ENCODE peak calls at places on chromosome 5, in eight cellular contexts. B is A549, Y is stomach, I is HepG2, Q is tibial nerve, V is ovary, W is K562, N is suprapubic skin. X is an unnamed sample.

GRCh38 chr5:56625577-56625976 is 189.8 kb upstream of the MAP3K1 start:
- DNase-seq in V (no peak), B (no peak), W (no peak), I (no peak), Y (no peak), Q (no peak), N (no peak), X (no peak)

GRCh38 chr5:91642592-91642991 is 259.5 kb upstream of the ARRDC3 start:
- DNase-seq in Q (no peak), Y (no peak), N (no peak), V (no peak), W (no peak), I (no peak), B (no peak), X (no peak)

GRCh38 chr5:34487202-34487879 is 168.8 kb upstream of the RAI14 start:
- DNase-seq in Y (peak), B (no peak), Q (no peak), I (peak), W (no peak), N (no peak), V (no peak), X (no peak)

GRCh38 chr5:96079075-96079474 is 117.4 kb upstream of the ELL2 start:
- DNase-seq in I (peak), N (no peak), V (no peak), Q (no peak), B (peak), W (no peak), Y (no peak), X (no peak)

GRCh38 chr5:65817936-65818335 is 95.9 kb downstream of the NLN start:
- DNase-seq in W (no peak), Q (no peak), I (no peak), V (no peak), B (no peak), N (no peak), Y (no peak), X (no peak)

GRCh38 chr5:61450170-61450815 is 118.2 kb downstream of the ZSWIM6 start:
- DNase-seq in Y (no peak), V (no peak), W (no peak), B (peak), I (no peak), Q (no peak), N (no peak), X (no peak)

GRCh38 chr5:91182763-91183162 is 200.4 kb downstream of the ARRDC3 start:
- DNase-seq in Y (no peak), N (no peak), W (no peak), I (no peak), B (no peak), Q (peak), V (no peak), X (no peak)

GRCh38 chr5:88551724-88552345 is 283.2 kb upstream of the TMEM161B start:
- DNase-seq in Q (no peak), V (no peak), Y (no peak), N (no peak), I (no peak), W (no peak), B (no peak), X (no peak)

GRCh38 chr5:177472460-177473441 is 683 bp downstream of the DBN1 start:
- DNase-seq in B (no peak), N (no peak), Q (no peak), V (peak), Y (peak), W (peak), I (peak), X (no peak)

GRCh38 chr5:181223041-181223728 is at the start of gene TRIM41:
- DNase-seq in N (peak), B (peak), V (peak), I (peak), Q (peak), Y (peak), W (peak), X (peak)

GRCh38 chr5:55634204-55634785 is 77.8 kb downstream of the SLC38A9 start:
- DNase-seq in I (no peak), Y (no peak), W (no peak), Q (no peak), B (no peak), V (no peak), N (no peak), X (no peak)

GRCh38 chr5:173291722-173292658 is 36.2 kb downstream of the STC2 start:
- DNase-seq in N (no peak), Q (no peak), B (no peak), Y (no peak), W (no peak), I (no peak), V (no peak), X (no peak)

GRCh38 chr5:118233601-118234000 is 754.7 kb downstream of the DTWD2 start:
- DNase-seq in Q (no peak), N (no peak), Y (no peak), W (no peak), V (no peak), B (no peak), I (no peak), X (no peak)

GRCh38 chr5:115379622-115380344 is 83.3 kb upstream of the CCDC112 start:
- DNase-seq in V (no peak), W (no peak), Y (peak), B (no peak), I (no peak), N (no peak), Q (no peak), X (peak)

GRCh38 chr5:136374003-136374402 is 8.7 kb upstream of the TRPC7 start:
- DNase-seq in V (no peak), I (peak), W (no peak), Q (no peak), Y (no peak), B (no peak), N (no peak), X (no peak)

GRCh38 chr5:61948151-61948550 is 357.9 kb upstream of the KIF2A start:
- DNase-seq in W (no peak), N (no peak), Q (no peak), I (no peak), B (no peak), V (no peak), Y (no peak), X (no peak)

GRCh38 chr5:125978015-125978414 is 445.2 kb upstream of the GRAMD2B start:
- DNase-seq in W (no peak), B (no peak), N (no peak), I (no peak), Q (no peak), Y (no peak), V (no peak), X (no peak)

GRCh38 chr5:100464418-100464817 is 70.8 kb upstream of the FAM174A start:
- DNase-seq in N (no peak), I (no peak), Y (no peak), V (no peak), Q (no peak), W (no peak), B (no peak), X (no peak)

GRCh38 chr5:132772291-132773070 is 4.6 kb downstream of the SEPTIN8 start:
- DNase-seq in N (no peak), W (no peak), Y (no peak), B (no peak), Q (no peak), V (no peak), I (no peak), X (no peak)

GRCh38 chr5:114658179-114658578 is 296.3 kb downstream of the KCNN2 start:
- DNase-seq in Q (no peak), Y (no peak), W (no peak), V (no peak), N (no peak), B (no peak), I (no peak), X (no peak)

DNA sequence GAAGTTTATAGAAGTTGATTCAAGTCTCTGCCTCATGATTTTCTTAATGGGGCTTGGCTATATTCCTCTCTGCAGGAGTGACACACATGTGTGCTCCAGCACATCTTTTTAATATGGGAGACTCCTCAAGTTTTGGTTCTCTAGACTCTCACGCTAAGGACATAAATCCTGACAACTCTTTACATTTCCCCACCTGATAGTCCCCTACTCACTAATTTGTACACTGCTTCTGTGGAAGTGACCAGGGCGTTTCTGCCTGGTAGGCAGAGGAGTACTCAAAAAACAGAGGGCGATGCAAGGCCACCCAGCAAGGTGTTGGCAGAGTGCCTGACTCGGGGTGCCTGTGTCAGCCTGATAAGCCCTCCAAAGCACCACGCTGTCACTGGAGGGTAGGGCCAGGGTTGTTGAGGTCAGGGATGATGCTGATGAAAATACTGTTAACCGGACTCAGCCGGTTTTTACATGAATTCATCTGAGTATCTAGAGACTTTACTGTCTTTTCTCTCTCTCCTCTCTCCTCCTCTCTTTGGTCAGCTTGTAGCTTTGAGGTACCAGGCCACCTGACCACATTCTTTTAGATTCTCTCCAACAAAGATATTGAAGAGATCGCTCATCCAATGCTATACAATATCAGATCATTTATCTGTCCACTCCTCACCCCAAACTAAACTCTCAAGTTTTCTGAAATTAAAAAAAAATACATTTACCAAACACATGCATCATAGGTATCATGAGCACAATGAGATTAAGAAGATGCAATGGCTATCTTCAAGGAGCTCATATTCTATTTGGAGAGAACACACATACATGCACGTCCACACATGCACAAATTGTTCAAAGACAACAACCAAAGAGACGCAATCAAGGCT is 205.2 kb downstream of the PIK3R1 start:
- DNase-seq in I (no peak), W (peak), V (peak), N (no peak), Q (no peak), B (no peak), Y (peak), X (no peak)
- H3K27ac ChIP-seq in I (no peak), W (peak), V (no peak), N (peak), Q (peak), B (no peak), Y (no peak), X (no peak)

DNA sequence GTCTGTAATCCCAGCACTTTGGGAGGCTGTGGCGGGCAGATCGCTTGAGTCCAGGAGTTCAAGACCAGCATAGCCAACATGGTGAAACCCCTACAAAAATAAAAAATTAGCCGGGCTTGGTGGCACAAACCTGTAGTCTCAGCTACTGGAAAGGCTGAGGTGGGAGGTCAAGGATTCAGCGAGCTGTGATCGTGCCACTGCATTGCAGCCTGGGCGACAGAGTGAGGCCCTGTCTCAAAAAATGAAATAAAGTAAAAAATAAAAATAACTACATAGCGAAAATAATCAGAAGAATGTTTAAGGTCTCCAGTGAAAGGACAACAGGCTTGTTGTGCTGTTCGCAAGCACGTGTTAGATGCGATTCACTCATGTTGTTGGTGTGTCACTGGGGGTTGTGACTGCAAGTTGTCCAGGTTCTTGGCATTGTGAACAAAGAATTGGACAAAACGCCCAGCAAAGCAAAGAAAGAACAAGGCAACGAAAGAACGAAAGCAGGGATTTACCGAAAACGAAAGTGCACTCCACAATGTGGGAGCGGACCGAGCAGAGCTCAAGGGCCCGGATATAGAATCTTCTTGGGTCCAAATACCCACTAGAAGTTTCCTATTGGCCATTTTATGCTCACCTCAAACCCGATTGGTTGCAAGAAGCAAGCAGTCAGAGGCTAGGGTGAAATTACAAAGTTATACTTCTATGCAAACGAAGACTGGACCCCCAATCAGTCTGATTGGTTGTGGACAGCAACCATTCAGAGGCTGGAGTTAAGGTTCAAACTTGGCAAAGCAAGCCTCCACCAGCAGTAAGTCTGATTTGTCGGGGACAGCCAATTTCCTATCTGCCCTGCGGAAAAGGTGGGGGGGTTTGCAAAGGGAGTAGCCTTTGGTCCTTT is 844 bp upstream of the MCCC2 start:
- DNase-seq in N (no peak), I (peak), Y (no peak), V (peak), Q (no peak), W (peak), B (no peak), X (no peak)
- TF ChIP-seq EP300 in N (no peak), I (no peak), Y (no peak), V (no peak), Q (no peak), W (no peak), B (no peak), X (no peak)

DNA sequence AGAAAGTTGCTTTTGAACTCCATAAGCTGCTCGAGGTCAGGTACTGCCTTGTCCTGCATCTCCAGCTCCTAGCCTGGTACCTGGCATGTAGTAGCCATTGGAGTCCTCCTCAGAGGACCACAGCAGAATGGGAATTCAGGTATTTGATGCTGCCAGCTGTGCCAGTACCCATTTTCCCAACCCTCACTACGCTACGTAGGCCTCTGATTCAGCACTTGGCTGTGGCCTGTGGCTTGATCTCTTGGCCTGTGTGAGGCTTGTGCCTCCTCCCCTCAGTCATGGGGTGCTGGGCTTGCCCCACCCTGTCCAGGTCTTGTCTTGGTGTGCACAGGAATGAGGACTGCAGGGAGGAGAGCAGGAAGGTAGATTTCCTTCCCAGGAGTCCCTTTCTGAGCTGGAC is 11.8 kb downstream of the OTULIN start:
- DNase-seq in Q (no peak), W (no peak), I (no peak), V (no peak), B (no peak), Y (peak), N (no peak), X (peak)
- H3K27ac ChIP-seq in Q (peak), W (peak), I (no peak), V (no peak), B (peak), Y (peak), N (peak), X (peak)

GRCh38 chr5:140806834-140807775 is at the start of gene PCDHA4:
- DNase-seq in Y (no peak), Q (no peak), B (peak), V (no peak), I (peak), W (no peak), N (no peak), X (peak)
- TF ChIP-seq EP300 in Y (no peak), Q (no peak), B (no peak), V (no peak), I (no peak), W (no peak), N (no peak), X (no peak)

GRCh38 chr5:150510460-150511263 is 2.7 kb downstream of the NDST1 start:
- DNase-seq in Q (no peak), V (no peak), B (no peak), W (no peak), I (peak), Y (peak), N (no peak), X (peak)
- H3K27ac ChIP-seq in Q (peak), V (no peak), B (peak), W (no peak), I (peak), Y (peak), N (peak), X (peak)